ENCODE peak calls at places on chromosomes 13 and 19, in eight cellular contexts. One of them, this sample, is unnamed.

GRCh38 chr13:43129511-43130130 is 106.2 kb downstream of the DNAJC15 start:
- DNase-seq in pancreas: no peak
- DNase-seq in AG04450: no peak
- DNase-seq in brain microvascular endothelial cell: no peak
- DNase-seq in neural progenitor cell: no peak
- DNase-seq in ascending aorta: no peak
- DNase-seq in IMR-90: no peak
- DNase-seq in GM06990: no peak
- DNase-seq in this sample: no peak

GRCh38 chr13:111152836-111153235 is 37.7 kb downstream of the ARHGEF7 start:
- DNase-seq in IMR-90: no peak
- DNase-seq in pancreas: no peak
- DNase-seq in neural progenitor cell: peak; percentile 13
- DNase-seq in ascending aorta: no peak
- DNase-seq in AG04450: no peak
- DNase-seq in brain microvascular endothelial cell: no peak
- DNase-seq in GM06990: no peak
- DNase-seq in this sample: no peak

GRCh38 chr19:4390017-4390861 is 10.1 kb downstream of the SH3GL1 start:
- DNase-seq in ascending aorta: no peak
- DNase-seq in GM06990: no peak
- DNase-seq in neural progenitor cell: peak; percentile 87
- DNase-seq in AG04450: no peak
- DNase-seq in brain microvascular endothelial cell: no peak
- DNase-seq in IMR-90: peak; percentile 56
- DNase-seq in pancreas: no peak
- DNase-seq in this sample: peak; percentile 44

GRCh38 chr13:28792992-28793391 is 27.1 kb upstream of the MTUS2 start:
- DNase-seq in GM06990: no peak
- DNase-seq in ascending aorta: no peak
- DNase-seq in IMR-90: peak; percentile 79
- DNase-seq in pancreas: no peak
- DNase-seq in brain microvascular endothelial cell: peak; percentile 75
- DNase-seq in AG04450: peak; percentile 34
- DNase-seq in neural progenitor cell: no peak
- DNase-seq in this sample: peak; percentile 65

GRCh38 chr13:23651887-23652286 is 81.7 kb downstream of the TNFRSF19 start:
- DNase-seq in GM06990: no peak
- DNase-seq in IMR-90: no peak
- DNase-seq in AG04450: no peak
- DNase-seq in neural progenitor cell: no peak
- DNase-seq in pancreas: no peak
- DNase-seq in ascending aorta: no peak
- DNase-seq in brain microvascular endothelial cell: no peak
- DNase-seq in this sample: no peak

GRCh38 chr13:37443538-37443937 is 155.0 kb downstream of the POSTN start:
- DNase-seq in neural progenitor cell: no peak
- DNase-seq in IMR-90: peak; percentile 90
- DNase-seq in ascending aorta: no peak
- DNase-seq in pancreas: no peak
- DNase-seq in GM06990: no peak
- DNase-seq in AG04450: peak; percentile 52
- DNase-seq in brain microvascular endothelial cell: peak; percentile 43
- DNase-seq in this sample: peak; percentile 61

GRCh38 chr13:21061077-21061945 is at the start of gene LATS2:
- DNase-seq in ascending aorta: peak; percentile 98
- DNase-seq in GM06990: peak; percentile 89
- DNase-seq in AG04450: peak; percentile 83
- DNase-seq in pancreas: peak; percentile 96
- DNase-seq in brain microvascular endothelial cell: peak; percentile 95
- DNase-seq in neural progenitor cell: peak; percentile 98
- DNase-seq in IMR-90: peak; percentile 94
- DNase-seq in this sample: peak; percentile 95

GRCh38 chr13:31968473-31968872 is 63.1 kb upstream of the FRY start:
- DNase-seq in ascending aorta: no peak
- DNase-seq in AG04450: no peak
- DNase-seq in neural progenitor cell: no peak
- DNase-seq in GM06990: no peak
- DNase-seq in pancreas: peak; percentile 42
- DNase-seq in brain microvascular endothelial cell: peak; percentile 60
- DNase-seq in IMR-90: no peak
- DNase-seq in this sample: no peak

GRCh38 chr19:4310247-4311121 is 6.1 kb downstream of the FSD1 start:
- DNase-seq in IMR-90: no peak
- DNase-seq in brain microvascular endothelial cell: no peak
- DNase-seq in ascending aorta: no peak
- DNase-seq in GM06990: no peak
- DNase-seq in neural progenitor cell: no peak
- DNase-seq in pancreas: no peak
- DNase-seq in AG04450: no peak
- DNase-seq in this sample: no peak

GRCh38 chr19:1767464-1767933 is 14.2 kb downstream of the ONECUT3 start:
- DNase-seq in pancreas: peak; percentile 58
- DNase-seq in ascending aorta: no peak
- DNase-seq in neural progenitor cell: peak; percentile 67
- DNase-seq in IMR-90: no peak
- DNase-seq in AG04450: no peak
- DNase-seq in GM06990: no peak
- DNase-seq in brain microvascular endothelial cell: no peak
- DNase-seq in this sample: no peak

GRCh38 chr13:109095126-109095525 is 465.7 kb downstream of the MYO16 start:
- DNase-seq in ascending aorta: no peak
- DNase-seq in GM06990: no peak
- DNase-seq in IMR-90: no peak
- DNase-seq in brain microvascular endothelial cell: no peak
- DNase-seq in neural progenitor cell: no peak
- DNase-seq in pancreas: no peak
- DNase-seq in AG04450: no peak
- DNase-seq in this sample: no peak

GRCh38 chr13:39282400-39282972 is 244.2 kb downstream of the NHLRC3 start:
- DNase-seq in brain microvascular endothelial cell: no peak
- DNase-seq in AG04450: no peak
- DNase-seq in neural progenitor cell: no peak
- DNase-seq in IMR-90: no peak
- DNase-seq in pancreas: no peak
- DNase-seq in ascending aorta: no peak
- DNase-seq in GM06990: peak; percentile 20
- DNase-seq in this sample: no peak

GRCh38 chr13:62061751-62062150 is 646.1 kb upstream of the PCDH20 start:
- DNase-seq in AG04450: no peak
- DNase-seq in neural progenitor cell: no peak
- DNase-seq in IMR-90: no peak
- DNase-seq in GM06990: no peak
- DNase-seq in ascending aorta: no peak
- DNase-seq in brain microvascular endothelial cell: no peak
- DNase-seq in pancreas: no peak
- DNase-seq in this sample: no peak

GRCh38 chr19:5585461-5586299 is 17.9 kb upstream of the TINCR start:
- DNase-seq in neural progenitor cell: peak; percentile 80
- DNase-seq in AG04450: no peak
- DNase-seq in IMR-90: no peak
- DNase-seq in GM06990: no peak
- DNase-seq in brain microvascular endothelial cell: peak; percentile 16
- DNase-seq in ascending aorta: no peak
- DNase-seq in pancreas: no peak
- DNase-seq in this sample: peak; percentile 33

GRCh38 chr13:35866801-35867200 is 264.4 kb downstream of the DCLK1 start:
- DNase-seq in GM06990: no peak
- DNase-seq in pancreas: no peak
- DNase-seq in AG04450: no peak
- DNase-seq in neural progenitor cell: no peak
- DNase-seq in ascending aorta: no peak
- DNase-seq in IMR-90: no peak
- DNase-seq in brain microvascular endothelial cell: no peak
- DNase-seq in this sample: peak; percentile 29

GRCh38 chr13:52746141-52746540 is 6.5 kb upstream of the CNMD start:
- DNase-seq in brain microvascular endothelial cell: no peak
- DNase-seq in ascending aorta: no peak
- DNase-seq in neural progenitor cell: no peak
- DNase-seq in AG04450: no peak
- DNase-seq in GM06990: no peak
- DNase-seq in IMR-90: no peak
- DNase-seq in pancreas: no peak
- DNase-seq in this sample: no peak

GRCh38 chr13:109715902-109716301 is 70.5 kb downstream of the IRS2 start:
- DNase-seq in AG04450: no peak
- DNase-seq in brain microvascular endothelial cell: peak; percentile 36
- DNase-seq in ascending aorta: peak; percentile 78
- DNase-seq in IMR-90: peak; percentile 5
- DNase-seq in GM06990: no peak
- DNase-seq in pancreas: no peak
- DNase-seq in neural progenitor cell: peak; percentile 38
- DNase-seq in this sample: peak; percentile 22

GRCh38 chr19:17079710-17080440 is 4.3 kb downstream of the MYO9B start:
- DNase-seq in IMR-90: peak; percentile 99
- DNase-seq in neural progenitor cell: peak; percentile 85
- DNase-seq in GM06990: peak; percentile 81
- DNase-seq in AG04450: peak; percentile 99
- DNase-seq in ascending aorta: peak; percentile 96
- DNase-seq in brain microvascular endothelial cell: peak; percentile 99
- DNase-seq in pancreas: no peak
- DNase-seq in this sample: peak; percentile 99

GRCh38 chr13:91406619-91407018 is 8.2 kb downstream of the GPC5 start:
- DNase-seq in IMR-90: peak; percentile 35
- DNase-seq in AG04450: no peak
- DNase-seq in pancreas: no peak
- DNase-seq in neural progenitor cell: peak; percentile 83
- DNase-seq in brain microvascular endothelial cell: peak; percentile 37
- DNase-seq in GM06990: peak; percentile 28
- DNase-seq in ascending aorta: no peak
- DNase-seq in this sample: peak; percentile 42

GRCh38 chr13:108315273-108315672 is 45.8 kb downstream of the TNFSF13B start:
- DNase-seq in brain microvascular endothelial cell: no peak
- DNase-seq in GM06990: no peak
- DNase-seq in IMR-90: no peak
- DNase-seq in AG04450: no peak
- DNase-seq in pancreas: no peak
- DNase-seq in ascending aorta: no peak
- DNase-seq in neural progenitor cell: no peak
- DNase-seq in this sample: no peak

GRCh38 chr13:101730420-101731000 is 278.0 kb downstream of the ITGBL1 start:
- DNase-seq in IMR-90: no peak
- DNase-seq in GM06990: no peak
- DNase-seq in ascending aorta: no peak
- DNase-seq in neural progenitor cell: no peak
- DNase-seq in AG04450: no peak
- DNase-seq in brain microvascular endothelial cell: no peak
- DNase-seq in pancreas: no peak
- DNase-seq in this sample: peak; percentile 12

GRCh38 chr19:5099822-5100221 is 130.9 kb downstream of the KDM4B start:
- DNase-seq in AG04450: no peak
- DNase-seq in pancreas: no peak
- DNase-seq in IMR-90: no peak
- DNase-seq in GM06990: no peak
- DNase-seq in ascending aorta: no peak
- DNase-seq in brain microvascular endothelial cell: no peak
- DNase-seq in neural progenitor cell: no peak
- DNase-seq in this sample: no peak

GRCh38 chr19:36604656-36605100 is 435 bp upstream of the ZNF382 start:
- DNase-seq in brain microvascular endothelial cell: peak; percentile 54
- DNase-seq in GM06990: peak; percentile 88
- DNase-seq in pancreas: peak; percentile 53
- DNase-seq in AG04450: no peak
- DNase-seq in IMR-90: peak; percentile 40
- DNase-seq in neural progenitor cell: peak; percentile 54
- DNase-seq in ascending aorta: peak; percentile 75
- DNase-seq in this sample: peak; percentile 38
- H3K4me3 ChIP-seq in brain microvascular endothelial cell: peak overlapping the region; percentile 83
- H3K4me3 ChIP-seq in GM06990: peak overlapping the region; percentile 98
- H3K4me3 ChIP-seq in pancreas: peak overlapping the region; percentile 36
- H3K4me3 ChIP-seq in AG04450: peak overlapping the region; percentile 88
- H3K4me3 ChIP-seq in IMR-90: peak overlapping the region; percentile 96
- H3K4me3 ChIP-seq in neural progenitor cell: peak overlapping the region; percentile 72
- H3K4me3 ChIP-seq in ascending aorta: peak overlapping the region; percentile 60
- H3K4me3 ChIP-seq in this sample: peak overlapping the region; percentile 87

GRCh38 chr19:18931316-18932162 is 9.5 kb downstream of the HOMER3 start:
- DNase-seq in pancreas: no peak
- DNase-seq in ascending aorta: no peak
- DNase-seq in neural progenitor cell: no peak
- DNase-seq in GM06990: no peak
- DNase-seq in brain microvascular endothelial cell: no peak
- DNase-seq in AG04450: no peak
- DNase-seq in IMR-90: no peak
- DNase-seq in this sample: no peak
- H3K4me3 ChIP-seq in pancreas: no peak overlapping the region
- H3K4me3 ChIP-seq in ascending aorta: no peak overlapping the region
- H3K4me3 ChIP-seq in neural progenitor cell: no peak overlapping the region
- H3K4me3 ChIP-seq in GM06990: no peak overlapping the region
- H3K4me3 ChIP-seq in brain microvascular endothelial cell: no peak overlapping the region
- H3K4me3 ChIP-seq in AG04450: no peak overlapping the region
- H3K4me3 ChIP-seq in IMR-90: no peak overlapping the region
- H3K4me3 ChIP-seq in this sample: no peak overlapping the region

DNA sequence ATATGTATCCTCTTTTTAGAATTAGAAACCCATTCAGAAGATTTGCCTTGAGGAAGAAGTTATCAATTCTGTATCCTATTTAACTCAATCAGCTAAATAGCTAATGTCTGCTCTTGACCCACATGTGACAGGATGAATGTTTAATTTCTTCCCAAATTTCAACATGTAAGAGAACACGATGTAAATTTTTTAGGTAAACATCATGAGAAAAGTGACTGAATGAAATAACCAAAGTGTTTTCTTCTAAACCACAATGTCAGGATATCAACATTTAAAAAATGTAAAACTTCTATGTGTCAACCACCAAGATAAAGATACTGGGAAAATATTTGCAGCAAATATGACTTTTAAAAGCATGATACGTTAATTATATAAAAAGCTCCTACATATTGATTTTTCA is 302.4 kb downstream of the DCT start:
- DNase-seq in AG04450: no peak
- DNase-seq in GM06990: no peak
- DNase-seq in IMR-90: no peak
- DNase-seq in brain microvascular endothelial cell: no peak
- DNase-seq in neural progenitor cell: no peak
- DNase-seq in ascending aorta: no peak
- DNase-seq in pancreas: no peak
- DNase-seq in this sample: no peak
- H3K4me3 ChIP-seq in AG04450: no peak overlapping the region
- H3K4me3 ChIP-seq in GM06990: no peak overlapping the region
- H3K4me3 ChIP-seq in IMR-90: no peak overlapping the region
- H3K4me3 ChIP-seq in brain microvascular endothelial cell: no peak overlapping the region
- H3K4me3 ChIP-seq in neural progenitor cell: no peak overlapping the region
- H3K4me3 ChIP-seq in ascending aorta: no peak overlapping the region
- H3K4me3 ChIP-seq in pancreas: no peak overlapping the region
- H3K4me3 ChIP-seq in this sample: no peak overlapping the region

DNA sequence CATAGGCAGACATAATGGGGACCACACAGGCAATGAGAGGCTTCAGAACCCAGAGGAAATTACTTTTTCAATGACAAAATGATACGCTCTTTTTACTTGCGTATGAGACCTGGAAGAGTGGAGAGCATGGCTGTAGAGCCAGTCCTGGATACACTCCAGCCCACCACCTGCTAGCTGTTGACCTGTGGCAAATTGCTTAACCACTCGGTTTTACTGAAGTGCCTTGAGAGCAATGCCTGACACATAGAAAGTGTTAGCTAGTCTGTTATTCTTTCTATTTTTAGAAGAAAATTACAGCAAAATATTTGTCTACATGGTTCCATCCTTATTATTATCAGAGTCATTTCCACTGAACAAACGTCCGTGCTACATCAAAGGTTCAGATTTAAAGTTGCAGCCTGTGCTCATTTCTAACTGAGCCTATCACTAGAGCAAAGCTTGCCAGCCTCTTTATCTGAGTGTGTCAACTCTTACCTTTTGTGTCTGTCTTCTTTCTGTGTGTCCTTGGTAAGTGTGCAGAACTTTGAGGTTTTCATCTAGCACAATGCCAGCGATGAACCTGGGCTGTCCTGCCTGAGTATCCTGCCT is 9.6 kb upstream of the GPR183 start:
- DNase-seq in pancreas: peak; percentile 70
- DNase-seq in neural progenitor cell: no peak
- DNase-seq in IMR-90: no peak
- DNase-seq in GM06990: no peak
- DNase-seq in brain microvascular endothelial cell: no peak
- DNase-seq in ascending aorta: no peak
- DNase-seq in AG04450: no peak
- DNase-seq in this sample: peak; percentile 33
- H3K4me3 ChIP-seq in pancreas: no peak overlapping the region
- H3K4me3 ChIP-seq in neural progenitor cell: no peak overlapping the region
- H3K4me3 ChIP-seq in IMR-90: no peak overlapping the region
- H3K4me3 ChIP-seq in GM06990: no peak overlapping the region
- H3K4me3 ChIP-seq in brain microvascular endothelial cell: no peak overlapping the region
- H3K4me3 ChIP-seq in ascending aorta: no peak overlapping the region
- H3K4me3 ChIP-seq in AG04450: no peak overlapping the region
- H3K4me3 ChIP-seq in this sample: no peak overlapping the region

This sample was measured in astrocyte of the spinal cord.